ENCODE peak calls at places on chromosome 10, in eight cellular contexts. D is brain microvascular endothelial cell, Q is Caco-2, P is psoas muscle, Y is sigmoid colon, X is Calu3, W is GM20000, A is epithelial cell of proximal tubule. E is an unnamed sample.

GRCh38 chr10:9243861-9244515 is 1189.5 kb downstream of the GATA3 start:
- DNase-seq in Y (no peak), X (no peak), A (no peak), D (no peak), W (no peak), Q (no peak), P (no peak), E (no peak)

GRCh38 chr10:15704581-15704968 is 15.1 kb downstream of the ITGA8 start:
- DNase-seq in P (no peak), Y (no peak), A (no peak), Q (no peak), D (peak; percentile 23), W (no peak), X (no peak), E (no peak)

GRCh38 chr10:79487296-79488194 is 24.8 kb upstream of the EIF5AL1 start:
- DNase-seq in X (peak; percentile 78), Q (peak; percentile 77), W (peak; percentile 75), P (peak; percentile 78), A (no peak), Y (peak; percentile 83), D (peak; percentile 40), E (peak; percentile 22)

GRCh38 chr10:6321880-6322279 is 119.1 kb downstream of the PFKFB3 start:
- DNase-seq in P (no peak), Q (no peak), Y (no peak), X (no peak), D (peak; percentile 7), A (no peak), W (no peak), E (no peak)

GRCh38 chr10:13219685-13220670 is 14.2 kb downstream of the UCMA start:
- DNase-seq in W (peak; percentile 54), Y (peak; percentile 26), P (peak; percentile 84), Q (peak; percentile 73), X (peak; percentile 63), A (peak; percentile 30), D (no peak), E (no peak)

GRCh38 chr10:47195274-47195885 is 104.6 kb upstream of the GDF10 start:
- DNase-seq in D (no peak), A (no peak), W (no peak), Y (no peak), X (no peak), P (no peak), Q (no peak), E (no peak)

GRCh38 chr10:78684954-78685353 is 383.8 kb upstream of the ZMIZ1 start:
- DNase-seq in Q (no peak), X (no peak), D (no peak), Y (no peak), W (no peak), P (no peak), A (no peak), E (no peak)

GRCh38 chr10:72329290-72330058 is 25.2 kb downstream of the DNAJB12 start:
- DNase-seq in Y (no peak), Q (no peak), X (no peak), P (no peak), D (no peak), A (no peak), W (no peak), E (no peak)

GRCh38 chr10:78937800-78938694 is 130.7 kb upstream of the ZMIZ1 start:
- DNase-seq in D (no peak), Y (no peak), X (peak; percentile 33), W (no peak), Q (no peak), P (no peak), A (no peak), E (no peak)

GRCh38 chr10:10587744-10588393 is 429.8 kb upstream of the CELF2 start:
- DNase-seq in Q (no peak), P (no peak), A (no peak), Y (no peak), D (no peak), W (no peak), X (no peak), E (no peak)

GRCh38 chr10:132665946-132666732 is 119.8 kb downstream of the NKX6-2 start:
- DNase-seq in P (no peak), Q (no peak), A (peak; percentile 67), W (no peak), Y (no peak), X (no peak), D (peak; percentile 85), E (no peak)

GRCh38 chr10:79052311-79053080 is 16.3 kb upstream of the ZMIZ1 start:
- DNase-seq in W (no peak), P (peak; percentile 31), D (no peak), Q (peak; percentile 40), A (no peak), X (no peak), Y (peak; percentile 49), E (no peak)

GRCh38 chr10:43820663-43821062 is 172.0 kb upstream of the ZNF32 start:
- DNase-seq in Y (no peak), W (no peak), X (no peak), A (no peak), P (no peak), D (no peak), Q (no peak), E (no peak)

GRCh38 chr10:103661951-103662405 is 168.5 kb downstream of the NEURL1 start:
- DNase-seq in Y (no peak), A (no peak), P (no peak), W (peak; percentile 52), D (no peak), Q (no peak), X (no peak), E (no peak)

GRCh38 chr10:33616921-33617320 is 282.5 kb upstream of the NRP1 start:
- DNase-seq in X (no peak), A (no peak), Q (no peak), Y (no peak), P (no peak), W (no peak), D (no peak), E (no peak)

GRCh38 chr10:91418417-91418816 is 8.3 kb downstream of the HECTD2 start:
- DNase-seq in Y (no peak), Q (no peak), P (no peak), D (no peak), X (no peak), A (no peak), W (no peak), E (no peak)

GRCh38 chr10:26485150-26485941 is 47.2 kb downstream of the APBB1IP start:
- DNase-seq in Y (no peak), P (no peak), Q (no peak), X (no peak), W (no peak), D (peak; percentile 25), A (peak; percentile 92), E (no peak)

GRCh38 chr10:76302491-76302890 is 871.1 kb downstream of the LRMDA start:
- DNase-seq in W (no peak), A (no peak), Q (no peak), P (no peak), Y (no peak), D (no peak), X (no peak), E (no peak)

GRCh38 chr10:76301950-76302349 is 870.5 kb downstream of the LRMDA start:
- DNase-seq in P (no peak), D (no peak), Q (peak; percentile 37), X (no peak), W (no peak), Y (no peak), A (no peak), E (no peak)

GRCh38 chr10:76305930-76306612 is 874.6 kb downstream of the LRMDA start:
- DNase-seq in W (no peak), Y (no peak), Q (no peak), D (no peak), A (no peak), P (no peak), X (no peak), E (no peak)

GRCh38 chr10:76302936-76303656 is 871.7 kb downstream of the LRMDA start:
- DNase-seq in A (no peak), W (no peak), Y (no peak), Q (peak; percentile 79), X (no peak), P (no peak), D (no peak), E (no peak)

GRCh38 chr10:76303682-76304316 is 872.4 kb downstream of the LRMDA start:
- DNase-seq in P (peak; percentile 73), W (peak; percentile 29), Q (peak; percentile 85), Y (peak; percentile 80), D (peak; percentile 78), X (peak; percentile 18), A (no peak), E (no peak)
- TF ChIP-seq CTCF in P (peak; percentile 57), W (peak; percentile 24), Q (peak; percentile 72), Y (peak; percentile 41), D (peak; percentile 84), X (no peak), A (peak; percentile 80), E (peak; percentile 50)

GRCh38 chr10:35449944-35450343 is 113.6 kb downstream of the CCNY start:
- DNase-seq in A (no peak), Q (no peak), D (no peak), X (no peak), Y (no peak), P (no peak), W (no peak), E (no peak)
- TF ChIP-seq CTCF in A (no peak), Q (no peak), D (no peak), X (no peak), Y (no peak), P (no peak), W (no peak), E (no peak)

DNA sequence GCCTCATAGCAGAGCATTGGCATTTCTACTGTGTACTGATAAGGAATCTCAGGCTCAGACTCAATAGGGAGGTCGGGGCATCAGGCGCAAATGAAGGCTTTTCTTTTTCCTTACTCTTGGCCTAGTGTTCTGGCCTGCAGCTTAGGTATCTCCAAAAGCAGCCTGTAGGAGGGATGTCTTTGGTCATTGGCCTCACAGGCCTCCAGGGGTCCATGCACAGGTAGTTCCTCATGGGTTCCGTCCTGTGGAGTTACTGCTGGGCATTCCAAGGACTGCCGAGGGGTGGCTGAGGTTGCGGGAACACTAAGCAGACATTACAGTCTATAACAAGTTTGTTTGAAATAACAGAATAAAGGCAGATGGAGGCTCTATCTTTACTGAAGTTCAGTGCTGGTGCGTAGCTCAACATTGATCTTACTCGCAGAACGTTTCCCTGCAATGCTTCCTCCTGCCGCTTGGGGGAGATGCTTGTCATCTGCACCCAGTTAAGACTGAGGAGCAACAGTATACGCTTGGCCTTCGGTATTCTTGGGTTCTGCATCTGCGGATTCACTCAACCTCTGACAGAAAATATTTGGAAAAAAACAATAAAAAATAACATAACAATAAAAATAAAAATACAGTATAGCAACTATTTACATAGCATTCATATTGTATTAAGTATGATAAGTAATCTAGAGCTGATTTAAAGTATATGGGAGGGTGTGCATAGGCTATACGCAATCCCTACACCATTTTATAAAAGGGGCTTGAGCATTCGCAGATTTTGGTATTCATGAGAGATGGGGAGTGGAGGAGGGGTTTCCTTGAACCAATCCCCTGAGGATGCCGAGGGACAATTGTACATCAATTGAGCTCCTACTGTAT is 58.9 kb downstream of the SH2D4B start:
- DNase-seq in X (peak; percentile 52), P (no peak), Y (peak; percentile 55), D (peak; percentile 50), Q (peak; percentile 54), A (no peak), W (peak; percentile 63), E (no peak)
- TF ChIP-seq CTCF in X (peak; percentile 91), P (peak; percentile 37), Y (peak; percentile 39), D (peak; percentile 88), Q (peak; percentile 82), A (peak; percentile 89), W (peak; percentile 81), E (peak; percentile 92)

DNA sequence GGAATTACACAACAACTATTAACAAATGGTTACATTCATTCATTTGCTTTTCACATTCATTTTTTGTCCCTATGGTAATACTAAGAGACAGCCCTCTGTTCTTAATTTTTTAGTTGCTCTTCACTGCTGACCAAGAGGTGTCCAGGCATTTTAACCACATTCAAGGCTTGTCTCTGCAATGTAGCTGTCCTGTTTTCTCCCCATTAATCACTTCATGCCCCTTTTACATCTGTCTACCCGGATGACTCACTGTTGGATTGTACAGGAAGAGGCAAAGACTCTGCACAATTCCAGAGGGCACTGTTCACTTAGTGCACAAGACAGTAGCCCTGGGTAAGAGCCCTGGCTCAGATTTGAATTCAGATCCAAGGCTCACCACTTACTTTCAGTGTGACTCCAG is 168.5 kb downstream of the NOC3L start:
- DNase-seq in A (peak; percentile 18), Y (no peak), P (no peak), W (no peak), D (peak; percentile 49), X (no peak), Q (no peak), E (no peak)
- TF ChIP-seq CTCF in A (peak; percentile 38), Y (no peak), P (no peak), W (no peak), D (peak; percentile 44), X (no peak), Q (no peak), E (no peak)